ENCODE peak calls at places on chromosomes 11 and 22, in nine cellular contexts. I, L, S, M, N, K, Z, O and E are unnamed samples.

GRCh38 chr11:134560066-134560465 is 148.0 kb upstream of the B3GAT1 start:
- DNase-seq in I (no peak), L (no peak), S (no peak), M (no peak), N (no peak), K (no peak), Z (no peak), O (no peak), E (no peak)

GRCh38 chr22:44192811-44193536 is 12.2 kb downstream of the PARVG start:
- DNase-seq in I (no peak), L (no peak), S (no peak), M (no peak), N (no peak), K (no peak), Z (no peak), O (no peak), E (no peak)

GRCh38 chr11:62420882-62421281 is 2.0 kb downstream of the SCGB1A1 start:
- DNase-seq in I (no peak), L (no peak), S (no peak), M (no peak), N (no peak), K (no peak), Z (no peak), O (no peak), E (no peak)

GRCh38 chr22:23752750-23753149 is 1.5 kb downstream of the VPREB3 start:
- DNase-seq in I (no peak), L (no peak), S (no peak), M (no peak), N (no peak), K (no peak), Z (no peak), O (no peak), E (no peak)

GRCh38 chr11:13962562-13963168 is at the start of gene SPON1:
- DNase-seq in I (peak), L (peak), S (no peak), M (no peak), N (peak), K (peak), Z (peak), O (peak), E (no peak)

GRCh38 chr11:118353084-118353710 is 6.2 kb upstream of the UBE4A start:
- DNase-seq in I (peak), L (no peak), S (no peak), M (no peak), N (no peak), K (no peak), Z (peak), O (peak), E (peak)

GRCh38 chr11:94768602-94769511 is 701 bp downstream of the AMOTL1 start:
- DNase-seq in I (peak), L (peak), S (no peak), M (no peak), N (peak), K (peak), Z (peak), O (peak), E (peak)

GRCh38 chr22:17836977-17837742 is 62.9 kb upstream of the BID start:
- DNase-seq in I (no peak), L (no peak), S (no peak), M (no peak), N (no peak), K (no peak), Z (no peak), O (no peak), E (no peak)

GRCh38 chr11:12784987-12785386 is 110.8 kb downstream of the TEAD1 start:
- DNase-seq in I (no peak), L (no peak), S (no peak), M (no peak), N (no peak), K (no peak), Z (no peak), O (no peak), E (no peak)

GRCh38 chr11:66020618-66021357 is 5.5 kb downstream of the CATSPER1 start:
- DNase-seq in I (peak), L (no peak), S (no peak), M (peak), N (no peak), K (no peak), Z (peak), O (peak), E (peak)